ENCODE peak calls at places on chromosomes 16 and 17, in five cellular contexts. One of them, this sample, is unnamed.

GRCh38 chr17:75125984-75126383 is 5.6 kb downstream of the NT5C start:
- DNase-seq in adrenal gland: no peak
- DNase-seq in ovary: no peak
- DNase-seq in heart left ventricle: no peak
- DNase-seq in upper lobe of right lung: no peak
- DNase-seq in this sample: no peak

GRCh38 chr16:50146479-50147435 is 6.3 kb upstream of the TENT4B start:
- DNase-seq in adrenal gland: no peak
- DNase-seq in ovary: no peak
- DNase-seq in heart left ventricle: no peak
- DNase-seq in upper lobe of right lung: no peak
- DNase-seq in this sample: no peak

GRCh38 chr16:30561212-30561816 is 3.1 kb upstream of the ZNF764 start:
- DNase-seq in adrenal gland: no peak
- DNase-seq in ovary: peak; percentile 71
- DNase-seq in heart left ventricle: peak; percentile 60
- DNase-seq in upper lobe of right lung: peak; percentile 76
- DNase-seq in this sample: no peak

GRCh38 chr17:28916302-28916934 is 13.5 kb upstream of the DHRS13 start:
- DNase-seq in adrenal gland: peak; percentile 80
- DNase-seq in ovary: peak; percentile 52
- DNase-seq in heart left ventricle: no peak
- DNase-seq in upper lobe of right lung: peak; percentile 69
- DNase-seq in this sample: no peak

GRCh38 chr17:28230011-28230410 is 89.0 kb upstream of the TMEM97 start:
- DNase-seq in adrenal gland: peak; percentile 79
- DNase-seq in ovary: no peak
- DNase-seq in heart left ventricle: no peak
- DNase-seq in upper lobe of right lung: peak; percentile 27
- DNase-seq in this sample: no peak

GRCh38 chr17:1573932-1574696 is 11.5 kb upstream of the PITPNA start:
- DNase-seq in adrenal gland: peak; percentile 93
- DNase-seq in ovary: peak; percentile 95
- DNase-seq in heart left ventricle: peak; percentile 86
- DNase-seq in upper lobe of right lung: peak; percentile 94
- DNase-seq in this sample: peak; percentile 92

GRCh38 chr16:11629071-11630030 is 38.9 kb upstream of the SNN start:
- DNase-seq in adrenal gland: no peak
- DNase-seq in ovary: no peak
- DNase-seq in heart left ventricle: peak; percentile 55
- DNase-seq in upper lobe of right lung: no peak
- DNase-seq in this sample: no peak

GRCh38 chr17:8124350-8125195 is 667 bp upstream of the HES7 start:
- DNase-seq in adrenal gland: no peak
- DNase-seq in ovary: peak; percentile 48
- DNase-seq in heart left ventricle: no peak
- DNase-seq in upper lobe of right lung: no peak
- DNase-seq in this sample: no peak

GRCh38 chr16:87305505-87306391 is 11.4 kb downstream of the C16orf95 start:
- DNase-seq in adrenal gland: no peak
- DNase-seq in ovary: no peak
- DNase-seq in heart left ventricle: no peak
- DNase-seq in upper lobe of right lung: no peak
- DNase-seq in this sample: no peak

GRCh38 chr17:726331-726919 is 6.0 kb upstream of the TLCD3A start:
- DNase-seq in adrenal gland: no peak
- DNase-seq in ovary: no peak
- DNase-seq in heart left ventricle: no peak
- DNase-seq in upper lobe of right lung: no peak
- DNase-seq in this sample: no peak

GRCh38 chr17:65749479-65749878 is 188.0 kb upstream of the AXIN2 start:
- DNase-seq in adrenal gland: peak; percentile 70
- DNase-seq in ovary: no peak
- DNase-seq in heart left ventricle: no peak
- DNase-seq in upper lobe of right lung: no peak
- DNase-seq in this sample: no peak

GRCh38 chr17:77741109-77741508 is 217.4 kb upstream of the TNRC6C start:
- DNase-seq in adrenal gland: no peak
- DNase-seq in ovary: no peak
- DNase-seq in heart left ventricle: no peak
- DNase-seq in upper lobe of right lung: peak; percentile 57
- DNase-seq in this sample: peak; percentile 35

GRCh38 chr16:19138601-19139000 is 24.8 kb downstream of the ITPRIPL2 start:
- DNase-seq in adrenal gland: peak; percentile 84
- DNase-seq in ovary: no peak
- DNase-seq in heart left ventricle: peak; percentile 74
- DNase-seq in upper lobe of right lung: no peak
- DNase-seq in this sample: no peak

GRCh38 chr17:76796081-76796480 is 58.2 kb downstream of the MFSD11 start:
- DNase-seq in adrenal gland: no peak
- DNase-seq in ovary: no peak
- DNase-seq in heart left ventricle: no peak
- DNase-seq in upper lobe of right lung: no peak
- DNase-seq in this sample: no peak

GRCh38 chr16:56518435-56518834 is 1.4 kb downstream of the BBS2 start:
- DNase-seq in adrenal gland: peak; percentile 85
- DNase-seq in ovary: no peak
- DNase-seq in heart left ventricle: no peak
- DNase-seq in upper lobe of right lung: no peak
- DNase-seq in this sample: no peak

GRCh38 chr17:16287563-16288027 is 65.7 kb downstream of the CENPV start:
- DNase-seq in adrenal gland: peak; percentile 57
- DNase-seq in ovary: no peak
- DNase-seq in heart left ventricle: no peak
- DNase-seq in upper lobe of right lung: no peak
- DNase-seq in this sample: no peak

GRCh38 chr17:77882040-77882439 is 76.5 kb upstream of the TNRC6C start:
- DNase-seq in adrenal gland: no peak
- DNase-seq in ovary: no peak
- DNase-seq in heart left ventricle: no peak
- DNase-seq in upper lobe of right lung: no peak
- DNase-seq in this sample: no peak

GRCh38 chr17:20103454-20104448 is 94.6 kb downstream of the SPECC1 start:
- DNase-seq in adrenal gland: peak; percentile 55
- DNase-seq in ovary: no peak
- DNase-seq in heart left ventricle: peak; percentile 51
- DNase-seq in upper lobe of right lung: no peak
- DNase-seq in this sample: no peak

GRCh38 chr17:41894791-41895331 is 23.9 kb downstream of the ACLY start:
- DNase-seq in adrenal gland: no peak
- DNase-seq in ovary: peak; percentile 43
- DNase-seq in heart left ventricle: no peak
- DNase-seq in upper lobe of right lung: no peak
- DNase-seq in this sample: no peak

GRCh38 chr17:63096426-63096825 is 130.4 kb downstream of the TANC2 start:
- DNase-seq in adrenal gland: no peak
- DNase-seq in ovary: no peak
- DNase-seq in heart left ventricle: no peak
- DNase-seq in upper lobe of right lung: no peak
- DNase-seq in this sample: no peak

GRCh38 chr17:76261421-76262215 is 3.5 kb upstream of the UBALD2 start:
- DNase-seq in adrenal gland: no peak
- DNase-seq in ovary: no peak
- DNase-seq in heart left ventricle: no peak
- DNase-seq in upper lobe of right lung: no peak
- DNase-seq in this sample: no peak

GRCh38 chr17:44989552-44990138 is 21.5 kb upstream of the C1QL1 start:
- DNase-seq in adrenal gland: no peak
- DNase-seq in ovary: no peak
- DNase-seq in heart left ventricle: no peak
- DNase-seq in upper lobe of right lung: no peak
- DNase-seq in this sample: no peak

GRCh38 chr16:57863434-57864160 is 61.3 kb upstream of the KIFC3 start:
- DNase-seq in adrenal gland: peak; percentile 89
- DNase-seq in ovary: peak; percentile 61
- DNase-seq in heart left ventricle: peak; percentile 65
- DNase-seq in upper lobe of right lung: peak; percentile 71
- DNase-seq in this sample: peak; percentile 74

GRCh38 chr16:3060339-3061127 is 4.9 kb upstream of the IL32 start:
- DNase-seq in adrenal gland: no peak
- DNase-seq in ovary: no peak
- DNase-seq in heart left ventricle: no peak
- DNase-seq in upper lobe of right lung: no peak
- DNase-seq in this sample: no peak

GRCh38 chr17:80793421-80793820 is 198.2 kb upstream of the CHMP6 start:
- DNase-seq in adrenal gland: no peak
- DNase-seq in ovary: no peak
- DNase-seq in heart left ventricle: no peak
- DNase-seq in upper lobe of right lung: no peak
- DNase-seq in this sample: peak; percentile 67

GRCh38 chr17:2084766-2085647 is 30.1 kb downstream of the HIC1 start:
- DNase-seq in adrenal gland: peak; percentile 84
- DNase-seq in ovary: peak; percentile 89
- DNase-seq in heart left ventricle: no peak
- DNase-seq in upper lobe of right lung: no peak
- DNase-seq in this sample: no peak

GRCh38 chr16:66007717-66008116 is 358.8 kb upstream of the CDH5 start:
- DNase-seq in adrenal gland: no peak
- DNase-seq in ovary: no peak
- DNase-seq in heart left ventricle: no peak
- DNase-seq in upper lobe of right lung: no peak
- DNase-seq in this sample: no peak

GRCh38 chr17:10683853-10684252 is 13.5 kb downstream of the SCO1 start:
- DNase-seq in adrenal gland: no peak
- DNase-seq in ovary: no peak
- DNase-seq in heart left ventricle: no peak
- DNase-seq in upper lobe of right lung: no peak
- DNase-seq in this sample: no peak

GRCh38 chr16:685967-686366 is 1.8 kb upstream of the JMJD8 start:
- DNase-seq in adrenal gland: peak; percentile 81
- DNase-seq in ovary: peak; percentile 68
- DNase-seq in heart left ventricle: no peak
- DNase-seq in upper lobe of right lung: no peak
- DNase-seq in this sample: no peak

GRCh38 chr17:7944321-7944720 is 12.3 kb downstream of the CNTROB start:
- DNase-seq in adrenal gland: no peak
- DNase-seq in ovary: no peak
- DNase-seq in heart left ventricle: no peak
- DNase-seq in upper lobe of right lung: no peak
- DNase-seq in this sample: no peak

GRCh38 chr16:10862432-10862831 is 14.6 kb upstream of the CIITA start:
- DNase-seq in adrenal gland: peak; percentile 89
- DNase-seq in ovary: no peak
- DNase-seq in heart left ventricle: peak; percentile 53
- DNase-seq in upper lobe of right lung: peak; percentile 81
- DNase-seq in this sample: no peak

GRCh38 chr17:29167393-29168078 is 12.7 kb downstream of the MYO18A start:
- DNase-seq in adrenal gland: no peak
- DNase-seq in ovary: no peak
- DNase-seq in heart left ventricle: no peak
- DNase-seq in upper lobe of right lung: no peak
- DNase-seq in this sample: no peak

GRCh38 chr17:62704381-62704971 is 77.0 kb downstream of the MRC2 start:
- DNase-seq in adrenal gland: no peak
- DNase-seq in ovary: peak; percentile 62
- DNase-seq in heart left ventricle: no peak
- DNase-seq in upper lobe of right lung: peak; percentile 76
- DNase-seq in this sample: no peak

GRCh38 chr16:54928016-54928356 is 2.7 kb upstream of the IRX5 start:
- DNase-seq in adrenal gland: no peak
- DNase-seq in ovary: no peak
- DNase-seq in heart left ventricle: no peak
- DNase-seq in upper lobe of right lung: no peak
- DNase-seq in this sample: no peak

GRCh38 chr16:974606-975312 is 4.0 kb upstream of the LMF1 start:
- DNase-seq in adrenal gland: peak; percentile 63
- DNase-seq in ovary: no peak
- DNase-seq in heart left ventricle: no peak
- DNase-seq in upper lobe of right lung: no peak
- DNase-seq in this sample: no peak

GRCh38 chr17:156094-156621 is 18.8 kb downstream of the SCGB1C2 start:
- DNase-seq in adrenal gland: peak; percentile 78
- DNase-seq in ovary: no peak
- DNase-seq in heart left ventricle: no peak
- DNase-seq in upper lobe of right lung: no peak
- DNase-seq in this sample: no peak

GRCh38 chr16:68085259-68086071 is at the start of gene NFATC3:
- DNase-seq in adrenal gland: peak; percentile 99
- DNase-seq in ovary: peak; percentile 99
- DNase-seq in heart left ventricle: peak; percentile 99
- DNase-seq in upper lobe of right lung: peak; percentile 100
- DNase-seq in this sample: no peak
- H3K27ac ChIP-seq in adrenal gland: peak within 1 kb of the TSS; percentile 98
- H3K27ac ChIP-seq in ovary: peak within 1 kb of the TSS; percentile 97
- H3K27ac ChIP-seq in heart left ventricle: peak within 1 kb of the TSS; percentile 98
- H3K27ac ChIP-seq in upper lobe of right lung: peak within 1 kb of the TSS; percentile 99
- H3K27ac ChIP-seq in this sample: peak within 1 kb of the TSS; percentile 98

GRCh38 chr16:69176033-69176780 is 10.8 kb upstream of the SNTB2 start:
- DNase-seq in adrenal gland: no peak
- DNase-seq in ovary: no peak
- DNase-seq in heart left ventricle: no peak
- DNase-seq in upper lobe of right lung: no peak
- DNase-seq in this sample: no peak
- TF ChIP-seq CTCF in adrenal gland: no peak
- TF ChIP-seq CTCF in ovary: no peak
- TF ChIP-seq CTCF in heart left ventricle: no peak
- TF ChIP-seq CTCF in upper lobe of right lung: no peak
- TF ChIP-seq CTCF in this sample: no peak

DNA sequence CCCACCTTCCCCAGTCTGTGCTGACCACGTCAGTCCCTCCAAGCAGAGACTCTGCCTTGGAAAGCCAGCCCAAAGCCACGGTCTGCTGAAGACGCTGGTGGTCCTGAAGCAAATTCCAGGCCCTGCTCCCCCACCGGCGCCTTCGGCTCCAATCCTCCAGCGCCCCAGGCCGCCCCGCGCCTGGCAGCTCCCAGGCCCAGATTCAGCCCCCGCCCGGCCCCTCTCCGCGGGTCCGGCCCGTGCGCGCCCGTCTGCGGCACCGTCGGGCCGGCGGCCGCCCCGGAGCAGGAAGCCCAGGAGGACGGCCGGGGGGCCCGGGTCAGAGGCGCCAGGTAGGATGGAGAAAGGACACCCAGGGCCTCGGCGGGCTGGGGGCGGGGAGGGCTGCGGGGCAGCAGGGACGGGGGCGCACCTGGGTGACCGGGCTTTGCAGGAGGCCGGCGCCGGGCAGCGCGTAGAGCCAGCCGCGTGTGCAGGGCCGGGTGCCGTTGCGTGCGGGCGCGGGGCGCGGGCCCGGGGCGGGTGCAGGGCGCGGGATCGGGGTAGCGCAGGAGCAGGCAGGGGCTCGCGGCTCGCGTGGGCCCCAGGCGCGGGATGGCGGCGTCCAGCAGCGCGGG is 621 bp upstream of the SLC22A31 start:
- DNase-seq in adrenal gland: no peak
- DNase-seq in ovary: peak; percentile 49
- DNase-seq in heart left ventricle: no peak
- DNase-seq in upper lobe of right lung: peak; percentile 69
- DNase-seq in this sample: no peak
- H3K4me3 ChIP-seq in adrenal gland: peak overlapping the region; percentile 56
- H3K4me3 ChIP-seq in ovary: peak overlapping the region; percentile 28
- H3K4me3 ChIP-seq in heart left ventricle: peak overlapping the region; percentile 26
- H3K4me3 ChIP-seq in upper lobe of right lung: peak overlapping the region; percentile 40
- H3K4me3 ChIP-seq in this sample: peak overlapping the region; percentile 65

DNA sequence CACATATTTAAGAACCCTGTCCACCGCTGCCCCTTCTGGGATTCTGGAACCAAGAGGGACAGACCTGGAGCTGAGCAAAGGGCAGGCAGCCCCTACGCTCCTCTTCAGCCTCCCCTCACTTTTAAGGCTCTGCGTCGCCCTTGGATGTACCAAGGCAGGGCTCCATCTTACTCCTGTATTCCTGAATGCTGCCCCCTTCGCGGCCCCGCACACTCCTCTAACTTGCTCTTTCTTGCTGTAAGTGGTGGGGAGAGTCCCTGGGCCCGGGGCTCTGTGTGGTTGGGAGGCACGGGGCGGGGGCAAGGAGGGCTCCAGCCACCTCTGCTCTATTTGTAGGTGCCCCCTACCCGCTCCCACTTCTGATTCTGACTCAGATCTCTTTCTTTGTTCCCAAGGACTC is 1.2 kb downstream of the TNS4 start:
- DNase-seq in adrenal gland: no peak
- DNase-seq in ovary: no peak
- DNase-seq in heart left ventricle: no peak
- DNase-seq in upper lobe of right lung: no peak
- DNase-seq in this sample: no peak
- H3K27ac ChIP-seq in adrenal gland: no peak overlapping the region
- H3K27ac ChIP-seq in ovary: no peak overlapping the region
- H3K27ac ChIP-seq in heart left ventricle: peak overlapping the region; percentile 63
- H3K27ac ChIP-seq in upper lobe of right lung: no peak overlapping the region
- H3K27ac ChIP-seq in this sample: no peak overlapping the region